ENCODE peak calls at places on chromosome 7, in six cellular contexts. S is T-cell; D is activated CD4-positive, alpha-beta memory T cell treated with anti-CD3 and anti-CD28 coated beads for 36 hours; J is fibroblast of lung; R is NCI-H2081; Y is Caco-2. N is an unnamed sample.
A peak's percentile ranks its signal among the peaks of the same experiment; 100 is the strongest.

GRCh38 chr7:152847491-152847890 is 87.9 kb downstream of the ACTR3B start:
- DNase-seq in S (no peak), D (no peak), J (peak; percentile 14), R (no peak), Y (no peak), N (no peak)

GRCh38 chr7:2012044-2012900 is 220.5 kb downstream of the MAD1L1 start:
- DNase-seq in R (no peak), J (no peak), Y (no peak), S (no peak), D (no peak), N (no peak)

GRCh38 chr7:159119026-159119741 is 25.5 kb downstream of the VIPR2 start:
- DNase-seq in R (no peak), S (no peak), D (no peak), Y (no peak), J (no peak), N (no peak)

GRCh38 chr7:2856388-2857169 is 12.5 kb upstream of the GNA12 start:
- DNase-seq in Y (no peak), R (peak; percentile 45), J (no peak), D (no peak), S (no peak), N (no peak)

GRCh38 chr7:28298870-28299484 is 113.3 kb upstream of the CREB5 start:
- DNase-seq in D (no peak), S (no peak), J (peak; percentile 50), Y (peak; percentile 70), R (peak; percentile 79), N (no peak)

GRCh38 chr7:2810682-2811471 is 33.2 kb downstream of the GNA12 start:
- DNase-seq in D (no peak), S (no peak), J (no peak), R (no peak), Y (no peak), N (no peak)

GRCh38 chr7:38833329-38833728 is 75.7 kb downstream of the VPS41 start:
- DNase-seq in D (no peak), Y (peak; percentile 42), J (no peak), S (no peak), R (no peak), N (no peak)

GRCh38 chr7:95897557-95898183 is 125.3 kb downstream of the DYNC1I1 start:
- DNase-seq in R (peak; percentile 96), S (no peak), J (no peak), Y (no peak), D (no peak), N (no peak)

GRCh38 chr7:97004931-97005763 is at the start of gene DLX6:
- DNase-seq in J (peak; percentile 18), Y (peak; percentile 87), R (peak; percentile 100), D (peak; percentile 65), S (no peak), N (no peak)

GRCh38 chr7:128194533-128195282 is 46.4 kb upstream of the LEP start:
- DNase-seq in Y (no peak), D (peak; percentile 38), R (no peak), S (no peak), J (no peak), N (no peak)

GRCh38 chr7:135706858-135707569 is 21.0 kb downstream of the SLC13A4 start:
- DNase-seq in D (no peak), Y (no peak), S (no peak), J (no peak), R (no peak), N (no peak)

GRCh38 chr7:112202819-112203218 is 3.4 kb downstream of the DOCK4 start:
- DNase-seq in J (no peak), Y (no peak), D (peak; percentile 40), S (no peak), R (peak; percentile 75), N (no peak)

GRCh38 chr7:70530191-70530590 is 601.8 kb upstream of the GALNT17 start:
- DNase-seq in Y (no peak), D (no peak), S (no peak), J (no peak), R (no peak), N (no peak)

GRCh38 chr7:79241288-79242055 is 212.0 kb downstream of the MAGI2 start:
- DNase-seq in S (no peak), J (peak; percentile 80), D (no peak), R (no peak), Y (no peak), N (no peak)

GRCh38 chr7:45192546-45193177 is 35.1 kb downstream of the RAMP3 start:
- DNase-seq in Y (no peak), J (no peak), R (no peak), S (no peak), D (no peak), N (no peak)

GRCh38 chr7:920351-921070 is 34.0 kb downstream of the ADAP1 start:
- DNase-seq in Y (no peak), S (no peak), R (peak; percentile 13), J (no peak), D (peak; percentile 43), N (no peak)

GRCh38 chr7:80596933-80597517 is 41.4 kb upstream of the CD36 start:
- DNase-seq in Y (no peak), S (no peak), R (no peak), D (no peak), J (no peak), N (no peak)

GRCh38 chr7:40658731-40659130 is 523.9 kb downstream of the SUGCT start:
- DNase-seq in S (no peak), Y (no peak), R (no peak), D (no peak), J (peak; percentile 50), N (no peak)

GRCh38 chr7:464177-464711 is 55.4 kb downstream of the PDGFA start:
- DNase-seq in D (no peak), J (no peak), S (no peak), Y (no peak), R (no peak), N (no peak)

GRCh38 chr7:112238852-112239610 is 32.5 kb downstream of the ZNF277 start:
- DNase-seq in Y (no peak), J (peak; percentile 39), S (no peak), R (no peak), D (no peak), N (no peak)

GRCh38 chr7:68929712-68930395 is 668.4 kb upstream of the AUTS2 start:
- DNase-seq in S (no peak), D (no peak), R (no peak), J (peak; percentile 79), Y (no peak), N (peak; percentile 9)

GRCh38 chr7:159030490-159031134 is 114.1 kb downstream of the VIPR2 start:
- DNase-seq in Y (peak; percentile 76), D (peak; percentile 15), S (peak; percentile 10), R (no peak), J (no peak), N (no peak)

GRCh38 chr7:158655931-158656441 is 48.6 kb downstream of the NCAPG2 start:
- DNase-seq in S (no peak), Y (no peak), R (no peak), D (peak; percentile 88), J (peak; percentile 6), N (no peak)

GRCh38 chr7:139709460-139709859 is 68.3 kb downstream of the HIPK2 start:
- DNase-seq in J (peak; percentile 82), R (no peak), S (no peak), D (no peak), Y (no peak), N (no peak)

GRCh38 chr7:155785536-155785935 is 26.7 kb downstream of the SHH start:
- DNase-seq in Y (no peak), S (no peak), J (peak; percentile 74), D (no peak), R (no peak), N (no peak)

GRCh38 chr7:30528779-30529178 is 24.1 kb upstream of the GGCT start:
- DNase-seq in J (no peak), S (no peak), Y (no peak), R (no peak), D (no peak), N (no peak)

GRCh38 chr7:68689087-68689433 is 909.2 kb upstream of the AUTS2 start:
- DNase-seq in Y (no peak), R (no peak), S (no peak), D (no peak), J (peak; percentile 12), N (no peak)

GRCh38 chr7:17921891-17922416 is 18.3 kb downstream of the SNX13 start:
- DNase-seq in S (no peak), Y (no peak), J (peak; percentile 54), R (no peak), D (no peak), N (no peak)

GRCh38 chr7:50379082-50379481 is 71.1 kb downstream of the FIGNL1 start:
- DNase-seq in Y (peak; percentile 56), J (no peak), R (peak; percentile 72), S (no peak), D (no peak), N (no peak)

GRCh38 chr7:135748770-135749169 is at the start of gene FAM180A:
- DNase-seq in D (no peak), S (no peak), Y (no peak), R (no peak), J (peak; percentile 81), N (no peak)

GRCh38 chr7:37410305-37411209 is 38.1 kb downstream of the ELMO1 start:
- DNase-seq in D (peak; percentile 38), Y (no peak), S (no peak), R (no peak), J (no peak), N (no peak)

GRCh38 chr7:76509931-76510877 is at the start of gene UPK3B:
- DNase-seq in D (no peak), Y (peak; percentile 75), J (peak; percentile 27), S (no peak), R (no peak), N (no peak)

GRCh38 chr7:85183296-85183695 is 3.6 kb downstream of the SEMA3D start:
- DNase-seq in R (no peak), Y (no peak), D (no peak), J (no peak), S (no peak), N (no peak)

GRCh38 chr7:5428470-5429252 is 5.0 kb upstream of the TNRC18 start:
- DNase-seq in S (no peak), R (peak; percentile 87), J (peak; percentile 92), D (peak; percentile 19), Y (peak; percentile 83), N (no peak)

GRCh38 chr7:91789086-91789485 is 91.4 kb downstream of the MTERF1 start:
- DNase-seq in S (no peak), R (no peak), Y (no peak), J (no peak), D (no peak), N (no peak)

GRCh38 chr7:42414028-42414427 is 177.0 kb upstream of the GLI3 start:
- DNase-seq in R (no peak), J (no peak), D (no peak), S (no peak), Y (no peak), N (no peak)

GRCh38 chr7:143388491-143389101 is 7.5 kb downstream of the ZYX start:
- DNase-seq in Y (no peak), R (no peak), D (no peak), S (no peak), J (no peak), N (no peak)

N was measured in cerebellar nuclear complex.